ENCODE peak calls at places on chromosomes 5 and 9, in five cellular contexts. I is fibroblast of lung; S is DMS153; X is stimulated activated CD4-positive, alpha-beta T cell treated with anti-CD3 and anti-CD28 coated beads, Interleukin-1b, Interleukin-23, amount 100 ng/mL, for 1 hour; N is Kasumi-1. L is an unnamed sample.

GRCh38 chr9:35776018-35776417 is 15.4 kb upstream of the NPR2 start:
- DNase-seq in I (no peak), S (peak), X (no peak), N (no peak), L (no peak)

GRCh38 chr9:76114144-76114543 is 223.7 kb downstream of the PCSK5 start:
- DNase-seq in I (peak), S (no peak), X (no peak), N (no peak), L (no peak)

GRCh38 chr9:114007991-114008666 is 70.0 kb downstream of the AMBP start:
- DNase-seq in I (no peak), S (no peak), X (no peak), N (no peak), L (no peak)

GRCh38 chr5:149310947-149311675 is 34.2 kb upstream of the GRPEL2 start:
- DNase-seq in I (peak), S (no peak), X (no peak), N (peak), L (no peak)

GRCh38 chr5:137201876-137202275 is 297.2 kb downstream of the SPOCK1 start:
- DNase-seq in I (no peak), S (no peak), X (no peak), N (no peak), L (no peak)

GRCh38 chr5:39219433-39219832 is at the start of gene FYB1:
- DNase-seq in I (peak), S (no peak), X (no peak), N (peak), L (peak)

GRCh38 chr9:23341346-23341745 is 484.7 kb downstream of the ELAVL2 start:
- DNase-seq in I (no peak), S (no peak), X (no peak), N (no peak), L (no peak)

GRCh38 chr5:139708877-139709586 is 60.9 kb downstream of the CXXC5 start:
- DNase-seq in I (peak), S (peak), X (no peak), N (peak), L (no peak)

GRCh38 chr9:68619636-68620035 is 79.0 kb upstream of the TMEM252 start:
- DNase-seq in I (no peak), S (no peak), X (no peak), N (no peak), L (no peak)

GRCh38 chr5:137192293-137192743 is 306.8 kb downstream of the SPOCK1 start:
- DNase-seq in I (no peak), S (peak), X (no peak), N (no peak), L (no peak)

GRCh38 chr5:67308988-67309688 is 112.5 kb upstream of the CD180 start:
- DNase-seq in I (no peak), S (no peak), X (no peak), N (no peak), L (no peak)

GRCh38 chr5:180470361-180470760 is 23.8 kb upstream of the CNOT6 start:
- DNase-seq in I (no peak), S (no peak), X (no peak), N (no peak), L (no peak)

GRCh38 chr9:92934321-92934720 is 13.0 kb upstream of the FGD3 start:
- DNase-seq in I (no peak), S (no peak), X (no peak), N (no peak), L (no peak)

GRCh38 chr9:101005248-101005647 is 23.3 kb upstream of the PLPPR1 start:
- DNase-seq in I (no peak), S (no peak), X (no peak), N (no peak), L (no peak)

GRCh38 chr5:17129093-17129492 is 88.3 kb upstream of the BASP1 start:
- DNase-seq in I (peak), S (no peak), X (no peak), N (no peak), L (no peak)

GRCh38 chr5:97986069-97986468 is 787.4 kb upstream of the RGMB start:
- DNase-seq in I (peak), S (no peak), X (no peak), N (no peak), L (no peak)

L was measured in COLO829.